ENCODE peak calls at places on chromosomes 1 and 21, in nine cellular contexts. Z is chondrocyte; Q is NCI-H146; Y is stimulated activated CD8-positive, alpha-beta memory T cell treated with anti-CD3 and anti-CD28 coated beads, Interleukin-7, amount 100 ng/mL, for 4 hours; H is left colon; P is activated T-helper 1 cell treated with Interleukin-2 at 50 U/mL for 16 hours; J is aorta; D is ACHN; T is memory B cell. U is an unnamed sample.
A peak's percentile ranks its signal among the peaks of the same experiment; 100 is the strongest.

GRCh38 chr21:33380483-33380998 is 22.7 kb upstream of the IFNGR2 start:
- DNase-seq in D (peak; percentile 95), Z (peak; percentile 96), Q (no peak), H (peak; percentile 89), Y (peak; percentile 92), J (peak; percentile 97), P (peak; percentile 70), T (peak; percentile 60), U (peak; percentile 11)

GRCh38 chr1:25676488-25676887 is 59.9 kb downstream of the MAN1C1 start:
- DNase-seq in D (no peak), Y (no peak), H (no peak), T (no peak), J (no peak), Z (peak; percentile 25), P (no peak), Q (peak; percentile 41), U (peak; percentile 67)

GRCh38 chr1:82321794-82322193 is 521.1 kb downstream of the ADGRL2 start:
- DNase-seq in Q (no peak), J (no peak), P (no peak), Y (no peak), D (no peak), Z (no peak), T (no peak), H (no peak), U (no peak)

GRCh38 chr21:15893902-15894301 is 164.1 kb downstream of the USP25 start:
- DNase-seq in Z (no peak), H (no peak), Q (no peak), Y (no peak), D (no peak), J (no peak), P (no peak), T (no peak), U (no peak)

GRCh38 chr1:206461602-206462455 is 8.4 kb upstream of the IKBKE start:
- DNase-seq in D (peak; percentile 78), J (peak; percentile 71), Q (peak; percentile 51), T (peak; percentile 76), P (peak; percentile 51), Y (peak; percentile 73), Z (no peak), H (peak; percentile 82), U (peak; percentile 44)

GRCh38 chr1:3711780-3712451 is 40.3 kb upstream of the CCDC27 start:
- DNase-seq in H (no peak), Z (no peak), J (no peak), Q (no peak), T (no peak), D (no peak), P (no peak), Y (no peak), U (no peak)

GRCh38 chr1:214899908-214900470 is 182.5 kb upstream of the KCNK2 start:
- DNase-seq in Q (no peak), D (peak; percentile 28), Y (no peak), T (no peak), Z (no peak), J (no peak), P (no peak), H (no peak), U (no peak)

GRCh38 chr1:227437495-227438008 is 119.3 kb upstream of the CDC42BPA start:
- DNase-seq in D (peak; percentile 79), Y (no peak), J (no peak), H (no peak), T (no peak), Q (peak; percentile 47), P (no peak), Z (no peak), U (peak; percentile 22)

GRCh38 chr1:171788696-171789095 is 7.2 kb downstream of the METTL13 start:
- DNase-seq in J (no peak), Y (no peak), H (no peak), P (no peak), Z (no peak), D (peak; percentile 52), Q (no peak), T (no peak), U (no peak)

GRCh38 chr1:165117482-165117881 is 239.0 kb downstream of the LMX1A start:
- DNase-seq in D (no peak), Q (no peak), P (no peak), Z (no peak), J (no peak), H (no peak), Y (no peak), T (no peak), U (no peak)

GRCh38 chr1:201171063-201172036 is 17.1 kb upstream of the TMEM9 start:
- DNase-seq in Z (no peak), Q (no peak), H (peak; percentile 58), Y (no peak), P (peak; percentile 10), D (peak; percentile 81), T (peak; percentile 45), J (peak; percentile 62), U (no peak)

GRCh38 chr1:208129057-208129456 is 115.1 kb downstream of the PLXNA2 start:
- DNase-seq in Q (no peak), P (no peak), Y (no peak), T (no peak), J (no peak), H (no peak), D (no peak), Z (no peak), U (peak; percentile 77)

GRCh38 chr1:43360616-43361015 is 1.8 kb downstream of the CDC20 start:
- DNase-seq in H (no peak), J (no peak), Z (no peak), T (no peak), P (no peak), D (no peak), Q (no peak), Y (no peak), U (no peak)

GRCh38 chr21:15514073-15514946 is 215.5 kb upstream of the USP25 start:
- DNase-seq in Z (no peak), P (peak; percentile 27), H (peak; percentile 48), T (peak; percentile 20), D (no peak), Y (peak; percentile 29), J (no peak), Q (no peak), U (no peak)

GRCh38 chr1:82646336-82646735 is 845.6 kb downstream of the ADGRL2 start:
- DNase-seq in P (no peak), D (peak; percentile 1), Z (no peak), J (no peak), Y (no peak), H (no peak), T (no peak), Q (no peak), U (no peak)

GRCh38 chr1:149849246-149849946 is 50.0 kb upstream of the BOLA1 start:
- DNase-seq in J (no peak), Q (no peak), H (no peak), P (no peak), D (no peak), T (no peak), Y (no peak), Z (no peak), U (no peak)

GRCh38 chr1:93845554-93846150 is 33.4 kb downstream of the DNTTIP2 start:
- DNase-seq in Y (peak; percentile 27), P (no peak), T (peak; percentile 13), Z (no peak), Q (peak; percentile 36), H (peak; percentile 7), D (peak; percentile 79), J (peak; percentile 42), U (no peak)

GRCh38 chr1:200038987-200039848 is 11.7 kb downstream of the NR5A2 start:
- DNase-seq in H (peak; percentile 60), Z (no peak), J (no peak), Y (no peak), P (no peak), T (peak; percentile 49), Q (no peak), D (peak; percentile 25), U (peak; percentile 52)

GRCh38 chr1:23617019-23617418 is 57.7 kb upstream of the ID3 start:
- DNase-seq in T (no peak), Z (no peak), J (no peak), H (no peak), Q (no peak), D (no peak), Y (no peak), P (no peak), U (no peak)

GRCh38 chr1:171816300-171816901 is 24.9 kb upstream of the DNM3 start:
- DNase-seq in J (no peak), P (no peak), Q (no peak), T (no peak), Y (no peak), D (no peak), H (no peak), Z (no peak), U (no peak)

GRCh38 chr1:17438977-17439249 is 564 bp downstream of the RCC2 start:
- DNase-seq in D (no peak), H (peak; percentile 33), P (no peak), T (peak; percentile 31), Y (no peak), Q (no peak), Z (no peak), J (no peak), U (no peak)

GRCh38 chr1:43541721-43542401 is 11.2 kb downstream of the PTPRF start:
- DNase-seq in J (peak; percentile 91), P (no peak), D (no peak), Q (no peak), Y (no peak), Z (no peak), T (no peak), H (peak; percentile 83), U (no peak)

GRCh38 chr1:225454733-225455132 is 26.9 kb upstream of the LBR start:
- DNase-seq in Q (peak; percentile 28), Z (no peak), D (peak; percentile 97), T (no peak), P (no peak), Y (peak; percentile 84), J (no peak), H (no peak), U (no peak)

GRCh38 chr1:208105756-208106155 is 138.4 kb downstream of the PLXNA2 start:
- DNase-seq in H (no peak), Q (no peak), T (no peak), Z (no peak), J (no peak), D (no peak), P (no peak), Y (no peak), U (no peak)

GRCh38 chr1:79981483-79981882 is 975.0 kb upstream of the ADGRL4 start:
- DNase-seq in T (no peak), H (no peak), Y (no peak), D (no peak), Q (no peak), J (no peak), P (no peak), Z (no peak), U (no peak)

GRCh38 chr1:25503551-25504426 is 39.6 kb upstream of the LDLRAP1 start:
- DNase-seq in Q (no peak), T (peak; percentile 44), J (peak; percentile 68), Y (peak; percentile 46), D (peak; percentile 25), P (peak; percentile 60), H (peak; percentile 82), Z (no peak), U (peak; percentile 29)

GRCh38 chr1:67723620-67724019 is 38.6 kb downstream of the GADD45A start:
- DNase-seq in D (peak; percentile 18), Q (no peak), H (no peak), P (no peak), Y (no peak), T (no peak), J (no peak), Z (no peak), U (no peak)

GRCh38 chr21:38861989-38862683 is 56.4 kb downstream of the ETS2 start:
- DNase-seq in Z (no peak), J (no peak), Q (no peak), H (no peak), T (peak; percentile 23), D (no peak), P (no peak), Y (no peak), U (no peak)

GRCh38 chr1:161177936-161178244 is 583 bp upstream of the B4GALT3 start:
- DNase-seq in P (no peak), Y (no peak), D (no peak), Z (no peak), H (no peak), T (no peak), Q (no peak), J (no peak), U (no peak)